ENCODE peak calls at places on chromosomes 12 and 14, in seven cellular contexts. P is lower lobe of right lung, Y is GM23248, E is right atrium auricular region, A is astrocyte of the cerebellum, Z is fibroblast of lung, N is Caco-2. G is an unnamed sample.

GRCh38 chr12:6104027-6104426 is 20.4 kb downstream of the VWF start:
- DNase-seq in P (no peak), Y (no peak), E (no peak), A (no peak), Z (peak), N (no peak), G (no peak)

GRCh38 chr14:30692669-30693068 is 70.5 kb downstream of the SCFD1 start:
- DNase-seq in P (no peak), Y (no peak), E (no peak), A (no peak), Z (no peak), N (no peak), G (no peak)

GRCh38 chr14:31439554-31439953 is 17.8 kb downstream of the DTD2 start:
- DNase-seq in P (no peak), Y (peak), E (no peak), A (no peak), Z (peak), N (no peak), G (no peak)

GRCh38 chr14:89129570-89129969 is 287.5 kb downstream of the FOXN3 start:
- DNase-seq in P (no peak), Y (no peak), E (no peak), A (no peak), Z (no peak), N (no peak), G (no peak)

GRCh38 chr12:121668750-121669524 is 517 bp downstream of the MORN3 start:
- DNase-seq in P (no peak), Y (peak), E (no peak), A (peak), Z (peak), N (peak), G (no peak)

GRCh38 chr14:63956326-63956725 is 103.5 kb downstream of the SYNE2 start:
- DNase-seq in P (no peak), Y (peak), E (no peak), A (no peak), Z (peak), N (no peak), G (no peak)

GRCh38 chr14:102235275-102235897 is 69.6 kb downstream of the MOK start:
- DNase-seq in P (peak), Y (peak), E (peak), A (peak), Z (peak), N (peak), G (peak)

GRCh38 chr12:10067259-10067658 is 31.5 kb downstream of the CLEC1A start:
- DNase-seq in P (no peak), Y (no peak), E (no peak), A (no peak), Z (no peak), N (no peak), G (no peak)

GRCh38 chr12:76762556-76762955 is 1.4 kb upstream of the ZDHHC17 start:
- DNase-seq in P (no peak), Y (peak), E (no peak), A (no peak), Z (no peak), N (no peak), G (no peak)

GRCh38 chr12:95415451-95415850 is 58.5 kb upstream of the METAP2 start:
- DNase-seq in P (no peak), Y (no peak), E (no peak), A (no peak), Z (no peak), N (no peak), G (no peak)

GRCh38 chr12:113325938-113326337 is 9.0 kb downstream of the SLC8B1 start:
- DNase-seq in P (no peak), Y (peak), E (no peak), A (peak), Z (peak), N (no peak), G (peak)

GRCh38 chr12:92424338-92424737 is 278.5 kb upstream of the PLEKHG7 start:
- DNase-seq in P (no peak), Y (peak), E (no peak), A (no peak), Z (peak), N (no peak), G (no peak)

GRCh38 chr14:20873370-20874177 is 17.6 kb upstream of the RNASE3 start:
- DNase-seq in P (peak), Y (peak), E (peak), A (no peak), Z (peak), N (peak), G (peak)

GRCh38 chr14:65239143-65239672 is 136.9 kb upstream of the MAX start:
- DNase-seq in P (no peak), Y (peak), E (peak), A (peak), Z (peak), N (peak), G (no peak)

GRCh38 chr14:70842851-70843462 is 33.6 kb upstream of the MAP3K9 start:
- DNase-seq in P (no peak), Y (no peak), E (no peak), A (no peak), Z (no peak), N (no peak), G (no peak)

GRCh38 chr12:1803736-1804135 is 16.6 kb upstream of the LRTM2 start:
- DNase-seq in P (no peak), Y (no peak), E (no peak), A (no peak), Z (no peak), N (peak), G (no peak)

GRCh38 chr14:76908834-76909233 is 82.6 kb downstream of the LRRC74A start:
- DNase-seq in P (peak), Y (no peak), E (no peak), A (no peak), Z (no peak), N (no peak), G (no peak)

GRCh38 chr12:131091976-131092691 is 138.4 kb downstream of the ADGRD1 start:
- DNase-seq in P (peak), Y (no peak), E (no peak), A (no peak), Z (no peak), N (peak), G (no peak)

GRCh38 chr14:81162941-81163340 is 57.8 kb downstream of the GTF2A1 start:
- DNase-seq in P (no peak), Y (peak), E (no peak), A (no peak), Z (no peak), N (no peak), G (no peak)

GRCh38 chr12:3014641-3015040 is 55.4 kb downstream of the TEAD4 start:
- DNase-seq in P (peak), Y (no peak), E (no peak), A (no peak), Z (no peak), N (no peak), G (peak)

GRCh38 chr12:92987362-92987761 is 58.3 kb upstream of the EEA1 start:
- DNase-seq in P (no peak), Y (peak), E (no peak), A (peak), Z (peak), N (no peak), G (no peak)

GRCh38 chr12:67431436-67432049 is 162.4 kb downstream of the CAND1 start:
- DNase-seq in P (no peak), Y (peak), E (no peak), A (no peak), Z (peak), N (no peak), G (no peak)
- H3K4me3 ChIP-seq in P (no peak), Y (no peak), E (no peak), A (no peak), Z (no peak), N (no peak), G (no peak)

DNA sequence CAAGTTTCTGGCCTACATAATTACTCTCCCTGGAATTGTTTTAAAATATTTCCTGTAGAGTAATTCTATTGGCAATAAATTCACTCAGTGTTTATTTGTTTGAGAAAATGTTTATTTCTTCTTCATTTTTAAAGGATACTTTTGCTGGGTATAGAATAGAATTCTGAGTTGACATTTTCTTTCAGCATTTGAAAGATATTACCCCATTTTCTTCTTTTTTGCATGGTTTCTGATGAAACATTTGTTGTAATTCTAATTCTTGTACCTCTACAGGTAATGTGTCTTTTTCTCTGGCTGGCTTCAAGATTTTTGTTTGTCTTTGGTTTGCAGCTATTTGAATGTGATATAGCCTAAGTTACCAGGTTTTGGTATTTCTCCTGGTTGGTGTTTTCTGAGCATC is 25.1 kb upstream of the ATF7IP start:
- DNase-seq in P (no peak), Y (no peak), E (no peak), A (no peak), Z (no peak), N (no peak), G (no peak)
- H3K4me3 ChIP-seq in P (no peak), Y (no peak), E (no peak), A (no peak), Z (no peak), N (no peak), G (no peak)

DNA sequence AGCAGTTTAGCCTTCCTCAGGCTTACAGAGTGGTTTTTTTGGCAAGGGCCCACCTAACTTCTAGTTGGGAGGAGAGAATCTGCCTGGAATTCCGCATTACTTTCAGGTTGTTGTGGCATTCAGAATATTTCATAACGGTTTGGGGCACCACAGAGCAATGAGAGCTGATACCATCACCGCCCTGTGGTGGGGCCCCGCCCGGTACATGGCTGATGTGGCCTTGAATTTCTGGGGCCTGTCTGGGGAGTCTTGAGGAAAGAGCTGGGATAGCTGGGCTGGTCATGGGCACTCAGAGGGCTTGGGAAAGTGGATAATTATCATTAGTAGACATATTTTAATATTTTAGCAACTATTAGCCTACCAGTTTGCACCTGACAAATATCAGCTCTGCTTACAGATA is 4.2 kb downstream of the TESPA1 start:
- DNase-seq in P (no peak), Y (peak), E (no peak), A (no peak), Z (no peak), N (no peak), G (no peak)
- H3K4me3 ChIP-seq in P (no peak), Y (no peak), E (no peak), A (no peak), Z (no peak), N (no peak), G (no peak)

GRCh38 chr14:23307687-23308644 is 1.3 kb downstream of the BCL2L2 start:
- DNase-seq in P (no peak), Y (peak), E (peak), A (no peak), Z (peak), N (no peak), G (no peak)
- H3K4me3 ChIP-seq in P (peak), Y (peak), E (peak), A (peak), Z (peak), N (peak), G (no peak)

GRCh38 chr14:79278286-79278797 is 933.0 kb downstream of the DIO2 start:
- DNase-seq in P (no peak), Y (no peak), E (no peak), A (no peak), Z (no peak), N (no peak), G (no peak)

GRCh38 chr14:79280400-79280670 is 931.0 kb downstream of the DIO2 start:
- DNase-seq in P (no peak), Y (no peak), E (no peak), A (no peak), Z (no peak), N (no peak), G (no peak)

GRCh38 chr14:79278798-79279644 is 932.3 kb downstream of the DIO2 start:
- DNase-seq in P (peak), Y (peak), E (peak), A (peak), Z (peak), N (peak), G (peak)

GRCh38 chr14:79279645-79280399 is 931.5 kb downstream of the DIO2 start:
- DNase-seq in P (peak), Y (peak), E (no peak), A (no peak), Z (peak), N (peak), G (peak)

GRCh38 chr14:79281244-79282199 is 929.8 kb downstream of the DIO2 start:
- DNase-seq in P (no peak), Y (no peak), E (no peak), A (no peak), Z (peak), N (no peak), G (no peak)
- H3K4me3 ChIP-seq in P (peak), Y (no peak), E (peak), A (no peak), Z (peak), N (no peak), G (no peak)

GRCh38 chr12:81375969-81376368 is 298.1 kb downstream of the ACSS3 start:
- DNase-seq in P (no peak), Y (no peak), E (no peak), A (no peak), Z (no peak), N (no peak), G (no peak)
- H3K4me3 ChIP-seq in P (no peak), Y (no peak), E (no peak), A (no peak), Z (no peak), N (no peak), G (no peak)

G was measured in right cardiac atrium.